ENCODE peak calls at places on chromosomes 5 and 9, in four cellular contexts. One of them, this sample, is unnamed. For H3K27me3, the result is how much of the 10 kb centered on the place peaks cover.

GRCh38 chr5:72634444-72634843 is 127.2 kb upstream of the ZNF366 start:
- DNase-seq in fibroblast of lung: no peak
- DNase-seq in body of pancreas: no peak
- DNase-seq in tibial artery: no peak
- DNase-seq in this sample: no peak

GRCh38 chr5:39400711-39401385 is 23.9 kb downstream of the DAB2 start:
- DNase-seq in fibroblast of lung: peak
- DNase-seq in body of pancreas: no peak
- DNase-seq in tibial artery: no peak
- DNase-seq in this sample: peak

GRCh38 chr9:135340726-135341475 is 138.7 kb upstream of the PPP1R26 start:
- DNase-seq in fibroblast of lung: no peak
- DNase-seq in body of pancreas: no peak
- DNase-seq in tibial artery: no peak
- DNase-seq in this sample: no peak

GRCh38 chr5:140794594-140795258 is at the start of gene PCDHA2:
- DNase-seq in fibroblast of lung: peak
- DNase-seq in body of pancreas: no peak
- DNase-seq in tibial artery: no peak
- DNase-seq in this sample: no peak

GRCh38 chr5:123265551-123265950 is 157.7 kb downstream of the CEP120 start:
- DNase-seq in fibroblast of lung: no peak
- DNase-seq in body of pancreas: no peak
- DNase-seq in tibial artery: no peak
- DNase-seq in this sample: no peak

GRCh38 chr5:96327728-96328127 is 105.3 kb downstream of the PCSK1 start:
- DNase-seq in fibroblast of lung: no peak
- DNase-seq in body of pancreas: no peak
- DNase-seq in tibial artery: no peak
- DNase-seq in this sample: no peak

GRCh38 chr5:67530609-67531255 is 334.1 kb upstream of the CD180 start:
- DNase-seq in fibroblast of lung: peak
- DNase-seq in body of pancreas: no peak
- DNase-seq in tibial artery: no peak
- DNase-seq in this sample: no peak

GRCh38 chr5:67089200-67089725 is 107.3 kb downstream of the CD180 start:
- DNase-seq in fibroblast of lung: peak
- DNase-seq in body of pancreas: no peak
- DNase-seq in tibial artery: no peak
- DNase-seq in this sample: no peak

GRCh38 chr5:113221294-113222176 is 213.3 kb downstream of the TSSK1B start:
- DNase-seq in fibroblast of lung: no peak
- DNase-seq in body of pancreas: no peak
- DNase-seq in tibial artery: no peak
- DNase-seq in this sample: no peak

GRCh38 chr9:70519912-70520724 is 105.7 kb upstream of the KLF9 start:
- DNase-seq in fibroblast of lung: no peak
- DNase-seq in body of pancreas: no peak
- DNase-seq in tibial artery: no peak
- DNase-seq in this sample: no peak

GRCh38 chr5:101687630-101688029 is 608.5 kb downstream of the SLCO4C1 start:
- DNase-seq in fibroblast of lung: peak
- DNase-seq in body of pancreas: no peak
- DNase-seq in tibial artery: no peak
- DNase-seq in this sample: no peak

GRCh38 chr5:10248378-10249260 is 1.1 kb downstream of the ATPSCKMT start:
- DNase-seq in fibroblast of lung: no peak
- DNase-seq in body of pancreas: peak
- DNase-seq in tibial artery: no peak
- DNase-seq in this sample: no peak

GRCh38 chr9:128505414-128505765 is 871 bp downstream of the GLE1 start:
- DNase-seq in fibroblast of lung: peak
- DNase-seq in body of pancreas: no peak
- DNase-seq in tibial artery: peak
- DNase-seq in this sample: no peak

GRCh38 chr9:124439086-124439485 is 11.2 kb upstream of the ADGRD2 start:
- DNase-seq in fibroblast of lung: no peak
- DNase-seq in body of pancreas: no peak
- DNase-seq in tibial artery: no peak
- DNase-seq in this sample: no peak

GRCh38 chr5:53257806-53258373 is 148.3 kb upstream of the MOCS2 start:
- DNase-seq in fibroblast of lung: no peak
- DNase-seq in body of pancreas: no peak
- DNase-seq in tibial artery: no peak
- DNase-seq in this sample: no peak

GRCh38 chr5:150512368-150512747 is 4.4 kb downstream of the NDST1 start:
- DNase-seq in fibroblast of lung: no peak
- DNase-seq in body of pancreas: peak
- DNase-seq in tibial artery: no peak
- DNase-seq in this sample: no peak

GRCh38 chr5:116097301-116097700 is 12.5 kb downstream of the COMMD10 start:
- DNase-seq in fibroblast of lung: no peak
- DNase-seq in body of pancreas: no peak
- DNase-seq in tibial artery: no peak
- DNase-seq in this sample: no peak

GRCh38 chr5:120823316-120823715 is 359.2 kb downstream of the PRR16 start:
- DNase-seq in fibroblast of lung: peak
- DNase-seq in body of pancreas: no peak
- DNase-seq in tibial artery: no peak
- DNase-seq in this sample: no peak

GRCh38 chr9:113707953-113708695 is 168.0 kb upstream of the ZNF618 start:
- DNase-seq in fibroblast of lung: no peak
- DNase-seq in body of pancreas: peak
- DNase-seq in tibial artery: no peak
- DNase-seq in this sample: no peak

GRCh38 chr9:113712053-113712452 is 164.1 kb upstream of the ZNF618 start:
- DNase-seq in fibroblast of lung: peak
- DNase-seq in body of pancreas: no peak
- DNase-seq in tibial artery: no peak
- DNase-seq in this sample: no peak

GRCh38 chr9:113709721-113710120 is 166.4 kb upstream of the ZNF618 start:
- DNase-seq in fibroblast of lung: no peak
- DNase-seq in body of pancreas: no peak
- DNase-seq in tibial artery: no peak
- DNase-seq in this sample: no peak

GRCh38 chr9:113708821-113709713 is 167.0 kb upstream of the ZNF618 start:
- DNase-seq in fibroblast of lung: no peak
- DNase-seq in body of pancreas: no peak
- DNase-seq in tibial artery: no peak
- DNase-seq in this sample: no peak

GRCh38 chr9:113711251-113711650 is 164.9 kb upstream of the ZNF618 start:
- DNase-seq in fibroblast of lung: no peak
- DNase-seq in body of pancreas: no peak
- DNase-seq in tibial artery: no peak
- DNase-seq in this sample: no peak
- H3K27me3 ChIP-seq in fibroblast of lung: under half
- H3K27me3 ChIP-seq in body of pancreas: under half
- H3K27me3 ChIP-seq in tibial artery: under half
- H3K27me3 ChIP-seq in this sample: under half

DNA sequence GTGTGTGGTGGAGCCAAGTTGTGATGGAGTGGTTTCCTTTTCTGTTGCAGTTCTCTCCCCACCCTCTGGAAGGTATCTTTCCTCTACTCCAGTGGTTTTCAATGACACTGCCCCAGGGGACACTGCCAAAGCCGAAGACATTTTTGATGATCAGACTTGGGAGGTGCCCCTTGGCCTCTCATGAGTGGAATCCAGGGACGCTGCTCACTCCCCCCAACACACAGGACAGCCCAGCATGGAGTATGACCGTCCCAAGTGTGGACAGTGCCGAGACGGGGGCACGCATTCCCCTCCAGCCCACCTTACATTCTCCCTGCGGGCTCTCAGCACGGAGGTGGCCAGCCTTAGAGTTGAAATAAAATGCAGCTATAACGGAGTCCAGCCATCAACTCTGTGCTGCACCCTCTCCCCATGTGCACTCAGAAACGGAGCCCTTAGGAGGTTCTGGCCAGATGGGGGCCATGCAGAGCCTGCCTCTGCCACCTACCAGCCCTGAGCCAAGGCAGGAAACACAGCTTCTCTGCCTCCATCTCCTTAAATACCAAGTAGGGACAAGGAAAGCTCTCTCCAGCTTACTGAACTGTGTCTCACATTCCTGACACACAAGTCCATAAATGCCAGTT is 150.8 kb downstream of the ROR2 start:
- DNase-seq in fibroblast of lung: no peak
- DNase-seq in body of pancreas: no peak
- DNase-seq in tibial artery: no peak
- DNase-seq in this sample: no peak
- H3K4me3 ChIP-seq in fibroblast of lung: no peak
- H3K4me3 ChIP-seq in body of pancreas: no peak
- H3K4me3 ChIP-seq in tibial artery: no peak
- H3K4me3 ChIP-seq in this sample: no peak

DNA sequence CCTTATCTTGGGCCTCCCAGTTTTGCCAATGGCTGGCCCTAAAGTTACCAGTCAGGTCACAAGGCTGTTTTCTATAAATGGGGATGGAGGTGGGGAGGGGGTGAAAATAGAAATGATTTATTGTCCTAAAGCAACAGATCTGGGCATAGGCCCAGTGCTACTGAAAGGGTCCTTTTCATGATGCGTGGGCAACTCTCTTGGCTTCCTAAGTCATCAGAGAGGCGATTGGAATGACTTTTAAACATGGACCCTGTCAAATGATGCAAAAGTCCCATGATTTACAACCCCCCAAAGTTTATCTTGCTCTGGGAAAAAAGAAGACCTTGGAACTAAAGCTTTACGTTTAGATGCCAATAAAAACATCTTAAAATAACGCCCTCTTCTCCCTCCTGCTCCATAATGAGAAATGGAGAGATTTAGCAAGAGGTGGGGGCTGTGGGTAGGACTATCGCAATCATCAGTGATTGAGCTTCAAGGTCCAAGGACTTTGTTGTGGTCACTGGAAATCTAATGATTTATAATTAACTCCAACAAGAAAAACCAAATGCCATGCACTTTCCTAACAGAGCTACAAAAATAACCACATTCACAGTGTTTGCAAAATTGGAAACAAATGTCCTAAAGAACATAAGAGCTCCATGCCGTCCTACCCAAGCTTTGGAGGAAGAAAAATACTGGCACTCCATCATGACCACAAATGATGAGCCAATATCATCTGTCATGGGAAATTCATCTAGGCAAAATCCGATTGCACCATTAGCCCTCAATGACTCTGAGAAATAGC is 167.5 kb upstream of the CLINT1 start:
- DNase-seq in fibroblast of lung: peak
- DNase-seq in body of pancreas: no peak
- DNase-seq in tibial artery: no peak
- DNase-seq in this sample: peak
- TF ChIP-seq CTCF in fibroblast of lung: no peak
- TF ChIP-seq CTCF in body of pancreas: no peak
- TF ChIP-seq CTCF in tibial artery: no peak
- TF ChIP-seq CTCF in this sample: no peak

GRCh38 chr5:51395666-51396356 is 12.6 kb downstream of the ISL1 start:
- DNase-seq in fibroblast of lung: no peak
- DNase-seq in body of pancreas: no peak
- DNase-seq in tibial artery: no peak
- DNase-seq in this sample: no peak

GRCh38 chr5:51396797-51397196 is 13.5 kb downstream of the ISL1 start:
- DNase-seq in fibroblast of lung: no peak
- DNase-seq in body of pancreas: no peak
- DNase-seq in tibial artery: no peak
- DNase-seq in this sample: no peak

GRCh38 chr5:51392689-51393199 is 9.5 kb downstream of the ISL1 start:
- DNase-seq in fibroblast of lung: no peak
- DNase-seq in body of pancreas: no peak
- DNase-seq in tibial artery: no peak
- DNase-seq in this sample: no peak

GRCh38 chr5:51394609-51395008 is 11.4 kb downstream of the ISL1 start:
- DNase-seq in fibroblast of lung: no peak
- DNase-seq in body of pancreas: no peak
- DNase-seq in tibial artery: no peak
- DNase-seq in this sample: no peak

GRCh38 chr5:51395245-51395644 is 12.0 kb downstream of the ISL1 start:
- DNase-seq in fibroblast of lung: no peak
- DNase-seq in body of pancreas: no peak
- DNase-seq in tibial artery: no peak
- DNase-seq in this sample: no peak
- H3K27me3 ChIP-seq in fibroblast of lung: under half
- H3K27me3 ChIP-seq in body of pancreas: under half
- H3K27me3 ChIP-seq in tibial artery: half or more
- H3K27me3 ChIP-seq in this sample: under half

GRCh38 chr5:90558344-90559192 is at the start of gene ADGRV1:
- DNase-seq in fibroblast of lung: peak
- DNase-seq in body of pancreas: peak
- DNase-seq in tibial artery: peak
- DNase-seq in this sample: no peak

GRCh38 chr5:90560771-90561170 is 2.2 kb downstream of the ADGRV1 start:
- DNase-seq in fibroblast of lung: no peak
- DNase-seq in body of pancreas: no peak
- DNase-seq in tibial artery: no peak
- DNase-seq in this sample: no peak

GRCh38 chr5:90555666-90556065 is 2.9 kb upstream of the ADGRV1 start:
- DNase-seq in fibroblast of lung: no peak
- DNase-seq in body of pancreas: no peak
- DNase-seq in tibial artery: no peak
- DNase-seq in this sample: no peak

GRCh38 chr5:90557391-90557790 is 1.2 kb upstream of the ADGRV1 start:
- DNase-seq in fibroblast of lung: no peak
- DNase-seq in body of pancreas: no peak
- DNase-seq in tibial artery: no peak
- DNase-seq in this sample: no peak

DNA sequence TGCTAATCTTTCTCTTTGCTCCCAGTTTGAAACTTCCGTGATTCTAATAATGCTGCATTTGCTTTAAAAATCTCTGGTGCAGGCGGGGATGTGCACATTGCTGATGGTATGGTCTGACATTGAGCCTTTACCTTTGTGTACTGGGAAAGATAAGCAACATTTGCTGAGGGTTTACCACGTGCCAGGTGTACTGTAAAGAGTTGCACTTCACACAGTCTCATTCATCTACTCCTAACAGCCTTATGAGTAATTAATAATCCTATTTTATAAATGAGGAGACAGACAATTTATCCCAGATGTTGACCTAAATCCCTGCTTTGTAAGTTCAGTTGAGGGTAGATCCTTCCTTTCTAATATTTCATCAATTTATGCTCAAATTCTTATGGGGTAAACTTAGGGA is 726 bp upstream of the ADGRV1 start:
- DNase-seq in fibroblast of lung: no peak
- DNase-seq in body of pancreas: no peak
- DNase-seq in tibial artery: no peak
- DNase-seq in this sample: no peak
- H3K4me3 ChIP-seq in fibroblast of lung: no peak
- H3K4me3 ChIP-seq in body of pancreas: peak
- H3K4me3 ChIP-seq in tibial artery: no peak
- H3K4me3 ChIP-seq in this sample: no peak

GRCh38 chr9:89175739-89176360 is 2.8 kb downstream of the SHC3 start:
- DNase-seq in fibroblast of lung: peak
- DNase-seq in body of pancreas: no peak
- DNase-seq in tibial artery: no peak
- DNase-seq in this sample: no peak
- TF ChIP-seq CTCF in fibroblast of lung: no peak
- TF ChIP-seq CTCF in body of pancreas: no peak
- TF ChIP-seq CTCF in tibial artery: no peak
- TF ChIP-seq CTCF in this sample: no peak

This sample was measured in BJ.